ENCODE peak calls at places on chromosomes 12 and 14, in six cellular contexts. B is SHP77; L is pulmonary artery endothelial cell; H is germinal center; U is amygdala; I is stimulated activated CD4-positive, alpha-beta T cell treated with anti-CD3 and anti-CD28 coated beads, Interleukin-12 subunit alpha, Interleukin-12 subunit beta, amount 100 ng/mL, for 4 hours. F is an unnamed sample.

GRCh38 chr12:101713059-101713682 is 15.7 kb downstream of the CHPT1 start:
- DNase-seq in B (no peak), I (no peak), U (peak; percentile 19), L (no peak), H (no peak), F (no peak)

GRCh38 chr12:116941188-116941587 is 30.4 kb downstream of the FBXW8 start:
- DNase-seq in H (no peak), B (no peak), L (no peak), U (no peak), I (no peak), F (no peak)

GRCh38 chr14:70045715-70046535 is 142.8 kb downstream of the SLC8A3 start:
- DNase-seq in I (no peak), B (peak; percentile 76), L (peak; percentile 15), H (no peak), U (peak; percentile 54), F (peak; percentile 48)

GRCh38 chr14:91058017-91058675 is 2.3 kb downstream of the RPS6KA5 start:
- DNase-seq in L (no peak), U (no peak), B (no peak), H (no peak), I (no peak), F (no peak)

GRCh38 chr12:116495260-116495659 is 63.9 kb upstream of the MAP1LC3B2 start:
- DNase-seq in I (no peak), B (no peak), L (no peak), H (no peak), U (no peak), F (peak; percentile 55)

GRCh38 chr12:125610292-125610691 is 545.1 kb downstream of the AACS start:
- DNase-seq in B (no peak), U (no peak), H (no peak), I (no peak), L (no peak), F (no peak)

GRCh38 chr12:120012067-120012621 is 23.1 kb downstream of the BICDL1 start:
- DNase-seq in I (peak; percentile 53), B (no peak), H (peak; percentile 87), L (no peak), U (no peak), F (peak; percentile 1)

GRCh38 chr12:7959278-7960063 is 23.5 kb upstream of the SLC2A3 start:
- DNase-seq in I (no peak), U (no peak), L (no peak), H (peak; percentile 30), B (no peak), F (no peak)

GRCh38 chr14:103519043-103519836 is 3.4 kb downstream of the CKB start:
- DNase-seq in I (no peak), U (no peak), H (no peak), B (no peak), L (no peak), F (no peak)

GRCh38 chr12:120110550-120111501 is 5.7 kb downstream of the RAB35 start:
- DNase-seq in B (no peak), L (no peak), I (peak; percentile 22), H (peak; percentile 81), U (no peak), F (no peak)

GRCh38 chr14:38910092-38910491 is 192.9 kb downstream of the SEC23A start:
- DNase-seq in U (no peak), H (no peak), L (no peak), B (no peak), I (no peak), F (no peak)

F was measured in IMR-90.